ENCODE peak calls at places on chromosomes 4 and X, in six cellular contexts. W is SK-N-SH; S is naive thymus-derived CD4-positive, alpha-beta T cell; E is small intestine; I is lung; O is stomach. J is an unnamed sample. For H3K4me1, the result is how much of the 10 kb centered on the place peaks cover.

GRCh38 chr4:153076861-153077260 is 127.4 kb upstream of the TRIM2 start:
- DNase-seq in S (no peak), O (no peak), W (no peak), E (no peak), I (no peak), J (no peak)

GRCh38 chr4:2598661-2599654 is 62.5 kb downstream of the FAM193A start:
- DNase-seq in O (no peak), W (peak), E (no peak), I (no peak), S (no peak), J (no peak)

GRCh38 chr4:38673109-38673978 is 9.3 kb downstream of the KLF3 start:
- DNase-seq in E (peak), S (no peak), O (peak), W (peak), I (peak), J (no peak)

GRCh38 chrX:130975947-130976346 is 72.9 kb upstream of the ENOX2 start:
- DNase-seq in O (no peak), E (peak), W (peak), I (no peak), S (no peak), J (no peak)

GRCh38 chr4:25775166-25775565 is 87.6 kb downstream of the SEL1L3 start:
- DNase-seq in E (no peak), O (no peak), W (no peak), I (no peak), S (no peak), J (no peak)

GRCh38 chr4:176448761-176449160 is 129.0 kb downstream of the SPCS3 start:
- DNase-seq in O (no peak), W (no peak), I (no peak), E (no peak), S (no peak), J (no peak)

GRCh38 chr4:60133414-60133813 is 1066.7 kb upstream of the ADGRL3 start:
- DNase-seq in S (no peak), I (no peak), O (no peak), E (no peak), W (no peak), J (no peak)

GRCh38 chr4:8703857-8704495 is 111.4 kb downstream of the CPZ start:
- DNase-seq in E (no peak), I (no peak), S (no peak), O (peak), W (no peak), J (no peak)

GRCh38 chrX:38276089-38276488 is 51.2 kb downstream of the RPGR start:
- DNase-seq in W (no peak), E (no peak), S (no peak), I (no peak), O (no peak), J (no peak)

GRCh38 chrX:37348237-37349130 is 680 bp upstream of the PRRG1 start:
- DNase-seq in S (no peak), O (no peak), W (no peak), E (no peak), I (no peak), J (no peak)

GRCh38 chrX:1462596-1463251 is 10.0 kb upstream of the ASMTL start:
- DNase-seq in E (no peak), W (no peak), O (peak), S (peak), I (peak), J (no peak)

GRCh38 chr4:168637872-168638756 is 141.3 kb downstream of the PALLD start:
- DNase-seq in I (no peak), S (no peak), E (no peak), W (no peak), O (no peak), J (no peak)

GRCh38 chr4:109703664-109704351 is 563 bp upstream of the CASP6 start:
- DNase-seq in I (no peak), W (no peak), E (peak), S (no peak), O (no peak), J (no peak)
- H3K4me1 ChIP-seq in I (under half), W (under half), E (under half), S (under half), O (under half), J (under half)

GRCh38 chrX:24168807-24169206 is 19.3 kb downstream of the ZFX start:
- DNase-seq in S (no peak), O (no peak), E (no peak), I (no peak), W (no peak), J (no peak)
- H3K4me1 ChIP-seq in S (under half), O (under half), E (under half), I (under half), W (under half), J (half or more)

GRCh38 chrX:32893751-32894150 is 317.6 kb downstream of the DMD start:
- DNase-seq in O (no peak), E (no peak), S (no peak), W (no peak), I (no peak), J (no peak)
- H3K4me1 ChIP-seq in O (under half), E (under half), S (under half), W (under half), I (under half), J (under half)

DNA sequence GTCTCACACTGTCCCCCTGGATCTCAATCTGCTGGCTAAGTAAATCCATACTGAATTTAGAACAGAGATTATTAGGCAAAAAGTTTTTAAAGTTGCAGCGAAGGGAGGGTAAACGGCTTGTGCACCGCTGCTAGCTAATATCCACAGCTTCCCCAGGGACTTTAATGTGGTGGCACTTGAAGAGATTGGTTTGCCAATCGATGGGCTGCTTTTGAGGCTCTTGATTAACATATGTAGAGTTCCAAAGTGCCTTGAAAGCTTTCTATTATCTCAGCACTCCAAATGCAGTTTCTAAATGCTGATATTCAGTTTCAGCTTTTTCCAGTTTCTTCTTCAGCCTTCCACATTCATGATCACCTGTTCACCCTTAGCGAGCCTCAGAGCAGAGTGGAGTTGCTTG is 100.0 kb downstream of the TSPAN5 start:
- DNase-seq in O (no peak), W (no peak), S (no peak), E (no peak), I (no peak), J (no peak)
- H3K4me1 ChIP-seq in O (under half), W (under half), S (under half), E (under half), I (under half), J (under half)

GRCh38 chrX:148542481-148543255 is 42.3 kb downstream of the AFF2 start:
- DNase-seq in S (no peak), O (no peak), W (no peak), E (no peak), I (no peak), J (no peak)
- H3K4me1 ChIP-seq in S (under half), O (under half), W (under half), E (under half), I (under half), J (under half)

DNA sequence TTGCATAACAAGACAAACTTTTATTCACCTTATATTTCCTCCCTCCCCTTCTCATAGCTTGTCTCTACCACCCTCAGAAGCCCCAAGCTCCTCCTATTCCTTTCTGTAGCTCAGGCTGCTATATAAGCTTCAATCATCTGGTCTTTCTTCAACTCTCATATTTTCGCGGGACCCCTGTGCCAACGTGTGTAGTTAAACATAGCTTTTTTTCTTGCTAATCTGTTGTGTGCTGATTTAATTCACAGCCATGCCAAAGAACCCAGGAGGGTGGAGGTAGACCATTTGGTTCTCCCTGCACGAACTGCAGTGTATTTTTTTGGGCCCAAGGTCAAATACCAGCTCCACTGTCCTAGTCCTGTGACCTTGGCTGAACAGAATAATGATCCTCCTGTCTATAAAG is 21.0 kb upstream of the CD38 start:
- DNase-seq in S (no peak), W (no peak), E (no peak), I (no peak), O (no peak), J (no peak)
- H3K4me1 ChIP-seq in S (under half), W (under half), E (under half), I (under half), O (under half), J (under half)

DNA sequence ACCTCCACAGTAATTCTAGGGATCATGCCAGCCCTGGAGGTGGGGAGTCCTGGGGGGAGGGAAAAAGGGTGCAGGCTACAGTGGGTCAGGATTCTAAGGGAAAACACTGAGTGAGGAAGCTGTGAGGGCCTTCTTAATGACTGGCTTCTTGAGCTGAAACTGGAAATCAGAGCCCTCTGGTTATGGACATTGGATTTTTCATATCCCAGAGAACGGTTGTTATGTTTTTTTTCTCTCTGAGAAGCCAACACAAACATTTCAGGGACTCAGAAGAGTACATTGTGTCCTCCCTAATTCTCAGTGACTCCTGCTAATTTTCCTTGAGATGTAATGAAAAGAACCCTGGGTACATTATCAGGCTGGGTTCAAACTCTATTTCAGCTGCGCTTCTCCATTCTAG is 162.4 kb upstream of the PRDX4 start:
- DNase-seq in O (no peak), E (no peak), S (no peak), I (no peak), W (no peak), J (no peak)
- H3K4me1 ChIP-seq in O (under half), E (under half), S (under half), I (under half), W (under half), J (under half)

GRCh38 chr4:155967098-155967497 is 13.4 kb upstream of the CTSO start:
- DNase-seq in I (no peak), W (no peak), E (no peak), O (no peak), S (no peak), J (no peak)
- H3K4me1 ChIP-seq in I (under half), W (under half), E (under half), O (under half), S (under half), J (under half)

J was measured in pancreas.